ENCODE peak calls at places on chromosomes 16 and 17, in five cellular contexts. S, G, P, Y and Z are unnamed samples.

GRCh38 chr17:10574324-10574723 is 24.9 kb upstream of the MYH2 start:
- DNase-seq in S (no peak), G (no peak), P (no peak), Y (no peak), Z (no peak)

GRCh38 chr16:54687043-54687655 is 243.5 kb upstream of the IRX5 start:
- DNase-seq in S (no peak), G (no peak), P (no peak), Y (no peak), Z (no peak)

GRCh38 chr17:68301438-68301959 is 10.2 kb downstream of the ARSG start:
- DNase-seq in S (no peak), G (no peak), P (no peak), Y (no peak), Z (no peak)

GRCh38 chr16:19883296-19883951 is 1.2 kb downstream of the GPRC5B start:
- DNase-seq in S (peak; percentile 55), G (peak; percentile 86), P (peak; percentile 65), Y (peak; percentile 11), Z (peak; percentile 28)

GRCh38 chr16:77432264-77432663 is 2.6 kb downstream of the ADAMTS18 start:
- DNase-seq in S (no peak), G (no peak), P (no peak), Y (no peak), Z (no peak)

GRCh38 chr16:88727871-88728270 is 21.6 kb downstream of the CTU2 start:
- DNase-seq in S (no peak), G (no peak), P (no peak), Y (peak; percentile 10), Z (no peak)

GRCh38 chr16:89534147-89534788 is 26.1 kb downstream of the SPG7 start:
- DNase-seq in S (no peak), G (peak; percentile 12), P (no peak), Y (peak; percentile 33), Z (no peak)

GRCh38 chr17:9233761-9234160 is 212.5 kb downstream of the NTN1 start:
- DNase-seq in S (no peak), G (no peak), P (no peak), Y (no peak), Z (no peak)

GRCh38 chr16:72092832-72093447 is 480 bp downstream of the TXNL4B start:
- DNase-seq in S (no peak), G (no peak), P (peak; percentile 23), Y (peak; percentile 58), Z (peak; percentile 75)